ENCODE peak calls at places on chromosome 20, in four cellular contexts. W is A549, Z is K562, M is GM12878. R is an unnamed sample.

GRCh38 chr20:571754-572331 is 28.3 kb upstream of the CSNK2A1 start:
- DNase-seq in W (no peak), Z (peak; percentile 57), M (no peak), R (no peak)

GRCh38 chr20:4606046-4606445 is 115.7 kb upstream of the PRND start:
- DNase-seq in W (no peak), Z (no peak), M (no peak), R (no peak)

GRCh38 chr20:47348539-47349142 is 7.9 kb downstream of the ZMYND8 start:
- DNase-seq in W (no peak), Z (no peak), M (no peak), R (no peak)

GRCh38 chr20:21391495-21392298 is 5.6 kb downstream of the NKX2-4 start:
- DNase-seq in W (no peak), Z (no peak), M (no peak), R (no peak)

GRCh38 chr20:3071610-3072529 is at the start of gene OXT:
- DNase-seq in W (no peak), Z (no peak), M (no peak), R (no peak)

GRCh38 chr20:50710492-50711063 is 19.2 kb upstream of the RIPOR3 start:
- DNase-seq in W (no peak), Z (no peak), M (no peak), R (peak; percentile 60)

GRCh38 chr20:41671143-41671542 is 53.0 kb upstream of the CHD6 start:
- DNase-seq in W (no peak), Z (no peak), M (no peak), R (no peak)

GRCh38 chr20:4151342-4151741 is 136.0 kb upstream of the RNF24 start:
- DNase-seq in W (no peak), Z (no peak), M (no peak), R (no peak)

GRCh38 chr20:63958964-63959698 is 2.9 kb upstream of the UCKL1 start:
- DNase-seq in W (no peak), Z (no peak), M (no peak), R (no peak)

GRCh38 chr20:49646126-49646525 is 67.6 kb downstream of the B4GALT5 start:
- DNase-seq in W (no peak), Z (no peak), M (no peak), R (no peak)

GRCh38 chr20:50434653-50435396 is 75.4 kb upstream of the PTPN1 start:
- DNase-seq in W (no peak), Z (no peak), M (no peak), R (peak; percentile 68)

GRCh38 chr20:45972500-45973183 is 639 bp upstream of the ZNF335 start:
- DNase-seq in W (no peak), Z (no peak), M (no peak), R (no peak)
- TF ChIP-seq POLR2A in W (peak; percentile 35), Z (peak; percentile 95), M (peak; percentile 72), R (peak; percentile 67)

GRCh38 chr20:1858859-1859258 is 36.3 kb upstream of the SIRPA start:
- DNase-seq in W (no peak), Z (no peak), M (no peak), R (no peak)
- TF ChIP-seq POLR2AphosphoS2 in W (no peak), Z (no peak), M (no peak), R (no peak)

GRCh38 chr20:31817461-31817860 is 1.7 kb upstream of the MYLK2 start:
- DNase-seq in W (no peak), Z (no peak), M (no peak), R (no peak)
- TF ChIP-seq POLR2A in W (no peak), Z (no peak), M (no peak), R (no peak)

GRCh38 chr20:24692429-24693190 is 223.2 kb downstream of the SYNDIG1 start:
- DNase-seq in W (no peak), Z (no peak), M (no peak), R (no peak)
- TF ChIP-seq POLR2AphosphoS2 in W (no peak), Z (no peak), M (no peak), R (no peak)

GRCh38 chr20:32483351-32484220 is 101.5 kb downstream of the NOL4L start:
- DNase-seq in W (peak; percentile 55), Z (no peak), M (no peak), R (peak; percentile 72)
- TF ChIP-seq POLR2A in W (peak; percentile 54), Z (no peak), M (no peak), R (peak; percentile 31)

DNA sequence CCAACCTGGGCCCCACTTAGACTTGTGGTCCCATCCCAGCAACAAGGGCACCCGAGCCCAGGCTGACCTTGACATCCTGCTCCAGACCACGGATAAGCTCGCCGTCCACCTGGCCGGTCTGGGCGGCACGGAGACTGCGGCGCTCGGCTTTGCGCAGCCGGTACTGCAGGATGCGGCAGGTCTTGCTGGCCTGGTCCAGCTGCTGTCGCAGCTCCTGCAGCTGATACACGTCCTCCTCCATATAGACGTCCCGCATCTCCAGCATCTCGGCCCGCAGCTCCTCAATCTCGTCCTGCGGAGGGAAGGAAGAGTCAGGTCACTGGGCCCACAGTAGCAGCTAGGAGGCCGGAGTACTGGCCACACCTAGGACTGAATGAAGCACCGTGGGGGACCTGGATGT is 36.8 kb upstream of the TLDC2 start:
- DNase-seq in W (no peak), Z (no peak), M (no peak), R (no peak)
- TF ChIP-seq POLR2AphosphoS2 in W (no peak), Z (no peak), M (no peak), R (no peak)

GRCh38 chr20:16437387-16437990 is 135.8 kb downstream of the KIF16B start:
- DNase-seq in W (no peak), Z (no peak), M (no peak), R (no peak)

GRCh38 chr20:16441526-16442164 is 131.6 kb downstream of the KIF16B start:
- DNase-seq in W (no peak), Z (no peak), M (no peak), R (no peak)

GRCh38 chr20:16434087-16434664 is 139.1 kb downstream of the KIF16B start:
- DNase-seq in W (peak; percentile 47), Z (peak; percentile 65), M (peak; percentile 63), R (peak; percentile 75)

DNA sequence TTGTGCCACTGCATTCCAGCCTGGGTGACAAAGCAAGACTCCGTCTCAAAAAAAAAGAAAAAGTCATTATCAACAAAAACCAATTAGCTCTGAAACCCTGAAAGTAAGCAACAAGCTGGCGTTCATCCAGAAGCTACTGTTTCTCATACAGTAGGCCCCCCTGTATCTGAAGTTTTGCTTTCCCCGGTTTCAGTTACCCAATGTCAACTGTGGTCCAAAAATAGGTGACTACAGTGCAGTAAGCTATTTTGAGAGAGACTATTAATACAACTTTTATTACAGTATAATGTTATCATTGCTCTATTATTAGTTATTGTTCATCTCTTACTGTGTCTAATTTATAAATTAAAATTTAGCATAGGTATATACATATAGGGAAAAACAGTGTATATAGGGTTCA is 135.1 kb downstream of the KIF16B start:
- DNase-seq in W (no peak), Z (no peak), M (no peak), R (no peak)
- TF ChIP-seq POLR2A in W (no peak), Z (no peak), M (no peak), R (no peak)